ENCODE peak calls at places on chromosome 2, in six cellular contexts. I is NCI-H524, J is dermis blood vessel endothelial cell, O is mesendoderm, Q is AG08396, A is EH. F is an unnamed sample.

GRCh38 chr2:64653174-64654062 is at the start of gene SERTAD2:
- DNase-seq in A (peak), J (peak), I (peak), Q (peak), O (peak), F (peak)

GRCh38 chr2:172227719-172228118 is 125.0 kb upstream of the DLX2 start:
- DNase-seq in J (no peak), Q (no peak), A (no peak), O (no peak), I (no peak), F (no peak)

GRCh38 chr2:26432856-26433255 is 31.1 kb downstream of the DRC1 start:
- DNase-seq in A (no peak), I (no peak), J (no peak), O (no peak), Q (no peak), F (no peak)

GRCh38 chr2:117359266-117359970 is 455.1 kb upstream of the DDX18 start:
- DNase-seq in Q (no peak), O (no peak), I (no peak), A (no peak), J (no peak), F (no peak)

GRCh38 chr2:96642564-96643350 is at the start of gene FER1L5:
- DNase-seq in J (peak), O (peak), A (peak), Q (peak), I (peak), F (peak)

GRCh38 chr2:74548285-74548918 is 5.3 kb downstream of the LOXL3 start:
- DNase-seq in O (no peak), J (no peak), I (peak), A (no peak), Q (no peak), F (no peak)

GRCh38 chr2:42928161-42928691 is 135.8 kb upstream of the HAAO start:
- DNase-seq in O (no peak), A (no peak), J (no peak), I (no peak), Q (no peak), F (no peak)

GRCh38 chr2:158666969-158667368 is 128.1 kb upstream of the DAPL1 start:
- DNase-seq in A (no peak), J (no peak), Q (no peak), I (no peak), O (no peak), F (no peak)

GRCh38 chr2:2839393-2840096 is 508.5 kb upstream of the MYT1L start:
- DNase-seq in A (no peak), O (no peak), J (no peak), I (no peak), Q (no peak), F (no peak)

GRCh38 chr2:241702155-241702404 is 241 bp downstream of the ING5 start:
- DNase-seq in I (no peak), J (peak), Q (no peak), A (no peak), O (no peak), F (no peak)

GRCh38 chr2:23249348-23249747 is 135.6 kb upstream of the KLHL29 start:
- DNase-seq in A (no peak), O (no peak), I (no peak), J (no peak), Q (no peak), F (peak)

GRCh38 chr2:227464356-227464755 is 7.6 kb upstream of the AGFG1 start:
- DNase-seq in Q (no peak), O (no peak), J (no peak), A (no peak), I (no peak), F (no peak)

GRCh38 chr2:232871418-232871834 is 1.4 kb downstream of the SNORC start:
- DNase-seq in J (no peak), O (no peak), I (no peak), Q (no peak), A (no peak), F (no peak)

GRCh38 chr2:18369750-18370149 is 190.7 kb downstream of the RDH14 start:
- DNase-seq in O (no peak), Q (no peak), A (peak), J (peak), I (no peak), F (no peak)

GRCh38 chr2:85802337-85803103 is 48.7 kb downstream of the ATOH8 start:
- DNase-seq in Q (no peak), I (no peak), O (no peak), A (peak), J (no peak), F (no peak)

GRCh38 chr2:52879561-52879960 is 888.0 kb upstream of the CHAC2 start:
- DNase-seq in I (no peak), A (no peak), Q (no peak), J (no peak), O (no peak), F (no peak)

GRCh38 chr2:103152556-103152955 is 390.7 kb downstream of the TMEM182 start:
- DNase-seq in A (no peak), O (no peak), I (no peak), J (no peak), Q (no peak), F (no peak)

GRCh38 chr2:69177785-69178636 is 165.0 kb downstream of the ANTXR1 start:
- DNase-seq in J (peak), Q (peak), O (peak), I (no peak), A (peak), F (peak)

GRCh38 chr2:225932741-225933413 is 533.4 kb downstream of the NYAP2 start:
- DNase-seq in Q (no peak), J (no peak), O (no peak), I (no peak), A (peak), F (no peak)

GRCh38 chr2:133240505-133241230 is 327.6 kb downstream of the NCKAP5 start:
- DNase-seq in Q (no peak), J (no peak), O (no peak), I (peak), A (peak), F (peak)

GRCh38 chr2:190169221-190170072 is 106.9 kb upstream of the MSTN start:
- DNase-seq in A (no peak), Q (no peak), J (no peak), O (peak), I (no peak), F (no peak)

GRCh38 chr2:170582313-170582712 is 132.8 kb upstream of the SP5 start:
- DNase-seq in A (no peak), J (no peak), O (no peak), Q (no peak), I (no peak), F (no peak)

F was measured in AG10803.